ENCODE peak calls at places on chromosomes 7 and 10, in four cellular contexts. M is A549, F is left ventricle myocardium inferior, Z is M059J. W is an unnamed sample.

GRCh38 chr7:78437118-78437517 is 638.5 kb downstream of the PHTF2 start:
- DNase-seq in M (no peak), F (no peak), Z (peak; percentile 74), W (no peak)

GRCh38 chr10:42866115-42866995 is 83.8 kb downstream of the BMS1 start:
- DNase-seq in M (peak; percentile 67), F (peak; percentile 80), Z (peak; percentile 62), W (peak; percentile 90)

GRCh38 chr7:153590571-153590970 is 461.6 kb upstream of the DPP6 start:
- DNase-seq in M (no peak), F (no peak), Z (no peak), W (no peak)

GRCh38 chr7:157553256-157553655 is 216.5 kb downstream of the DNAJB6 start:
- DNase-seq in M (no peak), F (no peak), Z (no peak), W (peak; percentile 55)

GRCh38 chr7:1238363-1239331 is 6.0 kb downstream of the UNCX start:
- DNase-seq in M (no peak), F (no peak), Z (no peak), W (no peak)

GRCh38 chr7:15166620-15167019 is 264.1 kb upstream of the DGKB start:
- DNase-seq in M (no peak), F (no peak), Z (no peak), W (no peak)

GRCh38 chr7:76206633-76207032 is 4.9 kb downstream of the SRRM3 start:
- DNase-seq in M (no peak), F (no peak), Z (no peak), W (no peak)

GRCh38 chr7:84454174-84454959 is 259.8 kb upstream of the SEMA3A start:
- DNase-seq in M (no peak), F (no peak), Z (no peak), W (no peak)

GRCh38 chr10:97849491-97850402 is at the start of gene GOLGA7B:
- DNase-seq in M (no peak), F (peak; percentile 18), Z (peak; percentile 22), W (peak; percentile 81)

GRCh38 chr10:52818019-52818418 is 45.4 kb upstream of the MBL2 start:
- DNase-seq in M (peak; percentile 58), F (no peak), Z (peak; percentile 62), W (no peak)

GRCh38 chr10:114306116-114306973 is 67.3 kb downstream of the VWA2 start:
- DNase-seq in M (peak; percentile 78), F (no peak), Z (peak; percentile 99), W (no peak)

W was measured in aorta.